ENCODE peak calls at places on chromosomes 6 and 20, in four cellular contexts. G is HCEC 1CT, C is progenitor cell of endocrine pancreas, T is iris pigment epithelial cell. Q is an unnamed sample.
A peak's percentile ranks its signal among the peaks of the same experiment; 100 is the strongest.

GRCh38 chr6:87710090-87710489 is 8.1 kb upstream of the AKIRIN2 start:
- DNase-seq in G (no peak), C (no peak), T (no peak), Q (no peak)

GRCh38 chr6:141922898-141923297 is 209.8 kb upstream of the GJE1 start:
- DNase-seq in G (no peak), C (no peak), T (no peak), Q (no peak)

GRCh38 chr6:142545147-142545546 is 243.3 kb downstream of the ADGRG6 start:
- DNase-seq in G (no peak), C (no peak), T (no peak), Q (no peak)

GRCh38 chr6:163554032-163554431 is 139.5 kb downstream of the QKI start:
- DNase-seq in G (no peak), C (no peak), T (no peak), Q (no peak)

GRCh38 chr6:168060521-168060931 is 18.5 kb downstream of the FRMD1 start:
- DNase-seq in G (no peak), C (peak; percentile 44), T (peak; percentile 65), Q (peak; percentile 12)

GRCh38 chr20:51802170-51802745 is at the start of gene SALL4:
- DNase-seq in G (no peak), C (peak; percentile 58), T (no peak), Q (no peak)

GRCh38 chr6:21451546-21452013 is 142.0 kb upstream of the SOX4 start:
- DNase-seq in G (no peak), C (no peak), T (no peak), Q (no peak)

GRCh38 chr6:157143171-157143884 is 180.0 kb downstream of the TMEM242 start:
- DNase-seq in G (peak; percentile 85), C (no peak), T (peak; percentile 62), Q (peak; percentile 20)

GRCh38 chr20:19947611-19948264 is 69.4 kb upstream of the NAA20 start:
- DNase-seq in G (peak; percentile 67), C (no peak), T (peak; percentile 75), Q (peak; percentile 16)

GRCh38 chr20:62935204-62935967 is 2.6 kb upstream of the GID8 start:
- DNase-seq in G (no peak), C (no peak), T (no peak), Q (no peak)